ENCODE peak calls at places on chromosomes 2 and 18, in eight cellular contexts. B is HCT116, V is PC-3, S is PC-9, F is GM23338, I is MM.1S, C is OCI-LY7, K is SK-N-SH. J is an unnamed sample. For H3K9me2 and H3K4me1, the result is how much of the 10 kb centered on the place peaks cover.

GRCh38 chr2:166234112-166234846 is 106.5 kb upstream of the SCN1A start:
- DNase-seq in B (no peak), V (peak), S (no peak), F (no peak), I (no peak), C (no peak), K (no peak), J (no peak)

GRCh38 chr2:47422560-47422959 is 19.6 kb downstream of the MSH2 start:
- DNase-seq in B (no peak), V (peak), S (peak), F (no peak), I (no peak), C (no peak), K (no peak), J (no peak)

GRCh38 chr2:2769481-2770431 is 438.7 kb upstream of the MYT1L start:
- DNase-seq in B (no peak), V (no peak), S (no peak), F (no peak), I (no peak), C (no peak), K (peak), J (no peak)

GRCh38 chr2:150483532-150483931 is 3.9 kb downstream of the RND3 start:
- DNase-seq in B (no peak), V (no peak), S (no peak), F (no peak), I (no peak), C (no peak), K (no peak), J (no peak)

GRCh38 chr18:9825571-9826073 is 60.2 kb upstream of the TXNDC2 start:
- DNase-seq in B (peak), V (peak), S (peak), F (no peak), I (no peak), C (peak), K (no peak), J (peak)

GRCh38 chr2:101706819-101707177 is 9.3 kb downstream of the MAP4K4 start:
- DNase-seq in B (no peak), V (no peak), S (no peak), F (no peak), I (peak), C (peak), K (no peak), J (no peak)

GRCh38 chr2:231890896-231891513 is 35.2 kb downstream of the NPPC start:
- DNase-seq in B (no peak), V (peak), S (no peak), F (no peak), I (no peak), C (no peak), K (no peak), J (no peak)

GRCh38 chr2:173986805-173987204 is 21.6 kb upstream of the SP3 start:
- DNase-seq in B (no peak), V (no peak), S (no peak), F (no peak), I (no peak), C (no peak), K (no peak), J (no peak)

GRCh38 chr18:23629444-23629946 is 33.2 kb downstream of the ANKRD29 start:
- DNase-seq in B (no peak), V (peak), S (peak), F (no peak), I (peak), C (no peak), K (no peak), J (peak)

GRCh38 chr2:226213717-226214116 is 585.9 kb downstream of the IRS1 start:
- DNase-seq in B (no peak), V (peak), S (no peak), F (no peak), I (no peak), C (no peak), K (no peak), J (no peak)

GRCh38 chr2:37392428-37392827 is 48.0 kb downstream of the QPCT start:
- DNase-seq in B (no peak), V (no peak), S (no peak), F (no peak), I (no peak), C (no peak), K (no peak), J (no peak)

GRCh38 chr2:113754989-113755689 is 1.3 kb downstream of the SLC35F5 start:
- DNase-seq in B (no peak), V (peak), S (no peak), F (no peak), I (no peak), C (peak), K (no peak), J (peak)

GRCh38 chr2:149575742-149576141 is 11.8 kb downstream of the MMADHC start:
- DNase-seq in B (no peak), V (no peak), S (no peak), F (no peak), I (no peak), C (no peak), K (no peak), J (no peak)

GRCh38 chr18:67199993-67200617 is 316.4 kb downstream of the DSEL start:
- DNase-seq in B (peak), V (peak), S (peak), F (peak), I (peak), C (peak), K (peak), J (peak)

GRCh38 chr2:124970065-124970464 is 945.0 kb downstream of the CNTNAP5 start:
- DNase-seq in B (no peak), V (no peak), S (no peak), F (no peak), I (no peak), C (no peak), K (no peak), J (no peak)

DNA sequence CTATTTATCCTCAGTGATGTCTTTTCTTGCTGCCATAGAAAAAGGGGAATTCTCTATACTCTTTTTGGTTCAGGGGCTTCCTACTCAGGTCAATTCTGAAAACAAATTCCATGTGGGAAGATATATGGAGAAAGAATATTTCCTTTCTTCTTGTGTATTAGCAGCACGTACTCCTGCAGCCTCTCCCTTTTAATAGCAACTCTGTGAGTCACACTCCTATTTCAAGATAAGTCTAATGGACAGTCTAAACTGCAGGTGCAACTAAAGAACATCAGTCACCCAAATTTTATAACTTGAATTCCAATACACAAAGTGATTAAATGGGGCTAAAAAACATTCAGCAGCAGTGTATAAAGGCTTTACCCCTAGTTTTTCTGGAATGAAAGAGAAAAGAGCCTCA is 942.2 kb downstream of the CNTNAP5 start:
- DNase-seq in B (no peak), V (no peak), S (no peak), F (no peak), I (no peak), C (no peak), K (no peak), J (no peak)
- H3K9me2 ChIP-seq in B (under half), V (under half), S (under half), F (under half), I (under half), C (under half), K (under half), J (under half)

GRCh38 chr2:239201884-239202283 is 198.9 kb downstream of the HDAC4 start:
- DNase-seq in B (no peak), V (no peak), S (no peak), F (no peak), I (no peak), C (no peak), K (no peak), J (no peak)
- H3K4me1 ChIP-seq in B (under half), V (under half), S (under half), F (under half), I (under half), C (under half), K (under half), J (under half)

DNA sequence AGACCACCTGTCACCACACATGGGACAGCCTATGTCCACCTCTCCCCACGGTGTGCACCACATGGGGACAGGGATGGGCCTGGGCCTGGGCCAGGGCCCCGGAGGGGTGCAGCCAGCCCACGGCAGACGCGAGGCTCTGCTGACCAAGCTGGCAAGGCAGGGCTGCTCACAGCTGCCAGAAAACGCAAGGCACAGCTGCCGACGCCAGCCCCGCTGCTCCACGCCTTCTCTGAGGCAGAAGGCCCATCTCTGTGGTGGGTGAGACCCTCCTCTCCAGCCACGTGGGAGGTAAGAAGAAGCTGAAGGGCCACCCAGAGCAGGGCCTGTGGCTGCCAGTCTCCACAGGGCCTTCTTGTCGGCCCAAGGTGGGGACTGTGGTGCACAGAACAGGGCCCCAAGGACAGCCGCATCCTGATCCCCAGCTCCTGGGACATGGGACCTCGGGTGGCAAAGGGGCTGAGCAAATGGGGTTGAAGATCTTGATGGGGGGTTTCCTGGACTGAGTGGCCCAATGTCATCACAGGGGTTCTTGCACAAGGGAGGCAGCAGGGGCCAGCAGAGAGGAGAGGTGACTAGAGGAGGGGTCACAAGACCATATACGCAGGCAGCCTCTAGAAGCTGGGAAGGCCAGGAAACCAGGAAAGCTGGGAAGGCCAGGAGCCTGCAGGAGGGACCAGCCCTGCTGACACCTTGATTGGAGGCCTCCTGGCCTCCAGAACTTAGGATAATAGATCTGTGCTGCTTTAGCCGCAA is 72.3 kb downstream of the NDUFA10 start:
- DNase-seq in B (no peak), V (no peak), S (no peak), F (no peak), I (no peak), C (no peak), K (no peak), J (no peak)
- TF ChIP-seq CTCF in B (no peak), V (no peak), S (no peak), F (no peak), I (no peak), C (no peak), K (no peak), J (no peak)

DNA sequence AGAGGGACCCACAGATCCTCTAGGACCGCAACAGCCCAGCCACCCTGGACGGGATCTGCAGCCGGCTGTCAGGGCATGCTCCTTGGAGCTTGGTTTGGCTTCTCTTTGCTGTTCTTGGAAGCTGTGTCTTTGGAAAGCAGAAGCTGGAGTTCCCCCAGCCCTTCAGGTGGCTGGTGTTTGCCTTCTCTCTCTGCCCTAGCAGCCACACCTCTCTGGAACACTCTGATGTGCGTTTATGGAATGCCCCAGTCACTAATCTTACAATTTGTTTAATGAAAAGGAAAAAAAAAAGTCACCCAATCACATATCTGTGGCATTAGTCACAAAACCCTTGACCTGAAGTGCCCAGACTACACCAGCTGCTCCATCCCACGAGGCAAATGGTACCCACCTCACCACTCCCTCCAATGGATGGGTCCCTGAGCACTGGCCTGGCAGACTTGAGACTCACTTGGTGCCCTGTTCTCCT is 70.3 kb upstream of the DAPL1 start:
- DNase-seq in B (no peak), V (peak), S (peak), F (no peak), I (no peak), C (no peak), K (no peak), J (peak)
- H3K9me2 ChIP-seq in B (under half), V (under half), S (under half), F (under half), I (under half), C (under half), K (under half), J (under half)

GRCh38 chr2:187526776-187527175 is 27.5 kb downstream of the TFPI start:
- DNase-seq in B (no peak), V (no peak), S (no peak), F (no peak), I (no peak), C (no peak), K (peak), J (no peak)
- H3K4me1 ChIP-seq in B (under half), V (half or more), S (under half), F (under half), I (under half), C (under half), K (under half), J (under half)

J was measured in hepatocyte.